ENCODE peak calls at places on chromosomes 6 and 20, in nine cellular contexts. J is heart right ventricle; F is neuronal stem cell; G is H4; M is central memory CD8-positive, alpha-beta T cell; K is HT1080; A is endothelial cell; I is central memory CD4-positive, alpha-beta T cell; E is thoracic aorta. C is an unnamed sample.

GRCh38 chr20:19976595-19977372 is 40.4 kb upstream of the NAA20 start:
- DNase-seq in K (peak; percentile 86), E (peak; percentile 46), M (no peak), I (peak; percentile 10), J (peak; percentile 57), G (peak; percentile 87), F (no peak), A (no peak), C (peak; percentile 74)

GRCh38 chr6:72524011-72524645 is 97.7 kb upstream of the KCNQ5 start:
- DNase-seq in E (no peak), J (no peak), A (no peak), G (no peak), I (no peak), M (no peak), F (no peak), K (peak; percentile 1), C (no peak)

GRCh38 chr20:56636701-56637100 is 7.6 kb downstream of the TFAP2C start:
- DNase-seq in F (no peak), K (peak; percentile 90), I (no peak), M (no peak), G (no peak), A (no peak), J (no peak), E (no peak), C (no peak)

GRCh38 chr20:63064745-63065711 is 58.3 kb upstream of the BHLHE23 start:
- DNase-seq in G (no peak), E (no peak), F (no peak), M (no peak), I (no peak), J (peak; percentile 7), A (no peak), K (no peak), C (no peak)

GRCh38 chr6:167572841-167573271 is 248.0 kb downstream of the TTLL2 start:
- DNase-seq in A (no peak), I (no peak), E (no peak), M (no peak), J (peak; percentile 29), F (no peak), G (no peak), K (no peak), C (no peak)

GRCh38 chr6:152552616-152553209 is 84.4 kb downstream of the SYNE1 start:
- DNase-seq in E (peak; percentile 2), A (peak; percentile 72), G (peak; percentile 31), J (peak; percentile 63), K (peak; percentile 61), F (peak; percentile 54), M (no peak), I (no peak), C (peak; percentile 37)

GRCh38 chr6:166417285-166417691 is 34.5 kb upstream of the MPC1 start:
- DNase-seq in J (no peak), I (peak; percentile 86), M (peak; percentile 47), A (no peak), G (peak; percentile 14), E (no peak), K (peak; percentile 16), F (no peak), C (no peak)

GRCh38 chr20:58690351-58690750 is 2.2 kb upstream of the NPEPL1 start:
- DNase-seq in I (no peak), J (no peak), K (no peak), M (no peak), F (no peak), E (no peak), A (no peak), G (no peak), C (no peak)

GRCh38 chr20:53736122-53736756 is 142.6 kb upstream of the ZNF217 start:
- DNase-seq in I (no peak), A (no peak), F (no peak), M (no peak), G (no peak), K (peak; percentile 28), J (no peak), E (no peak), C (no peak)

GRCh38 chr6:16723833-16724232 is 37.4 kb downstream of the ATXN1 start:
- DNase-seq in G (peak; percentile 93), F (no peak), I (peak; percentile 16), E (no peak), M (no peak), J (no peak), K (peak; percentile 91), A (no peak), C (no peak)

GRCh38 chr6:169250660-169251059 is 3.0 kb downstream of the THBS2 start:
- DNase-seq in G (peak; percentile 62), F (no peak), J (no peak), K (peak; percentile 91), E (no peak), A (no peak), I (no peak), M (no peak), C (no peak)

GRCh38 chr6:75279418-75279817 is 5.2 kb downstream of the TMEM30A start:
- DNase-seq in M (no peak), I (no peak), E (no peak), A (no peak), G (no peak), J (no peak), F (no peak), K (no peak), C (no peak)

GRCh38 chr6:112308476-112308875 is 38.7 kb upstream of the RFPL4B start:
- DNase-seq in G (no peak), F (no peak), A (no peak), M (no peak), I (no peak), K (no peak), E (no peak), J (peak; percentile 10), C (no peak)

GRCh38 chr6:109672204-109672603 is 18.8 kb downstream of the AK9 start:
- DNase-seq in K (no peak), I (no peak), J (no peak), M (no peak), E (no peak), A (no peak), G (no peak), F (no peak), C (no peak)

GRCh38 chr6:6537488-6537887 is 51.0 kb upstream of the LY86 start:
- DNase-seq in K (no peak), M (no peak), F (no peak), G (no peak), A (no peak), E (no peak), J (no peak), I (no peak), C (no peak)

C was measured in HuH-7.